ENCODE peak calls at places on chromosomes 7 and 10, in four cellular contexts. One of them, this sample, is unnamed.

GRCh38 chr7:25669954-25670841 is 441.9 kb upstream of the NPVF start:
- DNase-seq in AG08395: no peak
- DNase-seq in NCI-H510A treated with DMSO at 0.1 percent for 48 hours: no peak
- DNase-seq in activated effector memory CD4-positive, alpha-beta T cell treated with anti-CD3 and anti-CD28 coated beads, Interleukin-2, amount 50 U/mL, for 16 hours: no peak
- DNase-seq in this sample: no peak

GRCh38 chr10:104117839-104118323 is 4.1 kb upstream of the SFR1 start:
- DNase-seq in AG08395: no peak
- DNase-seq in NCI-H510A treated with DMSO at 0.1 percent for 48 hours: peak
- DNase-seq in activated effector memory CD4-positive, alpha-beta T cell treated with anti-CD3 and anti-CD28 coated beads, Interleukin-2, amount 50 U/mL, for 16 hours: no peak
- DNase-seq in this sample: no peak

GRCh38 chr10:31358688-31359330 is 39.8 kb downstream of the ZEB1 start:
- DNase-seq in AG08395: peak
- DNase-seq in NCI-H510A treated with DMSO at 0.1 percent for 48 hours: no peak
- DNase-seq in activated effector memory CD4-positive, alpha-beta T cell treated with anti-CD3 and anti-CD28 coated beads, Interleukin-2, amount 50 U/mL, for 16 hours: no peak
- DNase-seq in this sample: no peak

GRCh38 chr10:14220026-14220425 is 110.7 kb downstream of the FRMD4A start:
- DNase-seq in AG08395: no peak
- DNase-seq in NCI-H510A treated with DMSO at 0.1 percent for 48 hours: no peak
- DNase-seq in activated effector memory CD4-positive, alpha-beta T cell treated with anti-CD3 and anti-CD28 coated beads, Interleukin-2, amount 50 U/mL, for 16 hours: no peak
- DNase-seq in this sample: no peak

GRCh38 chr7:22332481-22332880 is 24.5 kb downstream of the RAPGEF5 start:
- DNase-seq in AG08395: no peak
- DNase-seq in NCI-H510A treated with DMSO at 0.1 percent for 48 hours: peak
- DNase-seq in activated effector memory CD4-positive, alpha-beta T cell treated with anti-CD3 and anti-CD28 coated beads, Interleukin-2, amount 50 U/mL, for 16 hours: no peak
- DNase-seq in this sample: no peak

GRCh38 chr7:8042796-8043535 is 74.4 kb downstream of the GLCCI1 start:
- DNase-seq in AG08395: no peak
- DNase-seq in NCI-H510A treated with DMSO at 0.1 percent for 48 hours: no peak
- DNase-seq in activated effector memory CD4-positive, alpha-beta T cell treated with anti-CD3 and anti-CD28 coated beads, Interleukin-2, amount 50 U/mL, for 16 hours: no peak
- DNase-seq in this sample: no peak

GRCh38 chr10:111084346-111085255 is 7.8 kb downstream of the ADRA2A start:
- DNase-seq in AG08395: peak
- DNase-seq in NCI-H510A treated with DMSO at 0.1 percent for 48 hours: no peak
- DNase-seq in activated effector memory CD4-positive, alpha-beta T cell treated with anti-CD3 and anti-CD28 coated beads, Interleukin-2, amount 50 U/mL, for 16 hours: no peak
- DNase-seq in this sample: no peak

GRCh38 chr7:20778063-20778721 is 8.5 kb downstream of the SP8 start:
- DNase-seq in AG08395: peak
- DNase-seq in NCI-H510A treated with DMSO at 0.1 percent for 48 hours: peak
- DNase-seq in activated effector memory CD4-positive, alpha-beta T cell treated with anti-CD3 and anti-CD28 coated beads, Interleukin-2, amount 50 U/mL, for 16 hours: no peak
- DNase-seq in this sample: peak

GRCh38 chr10:96910488-96911395 is 78.6 kb downstream of the LCOR start:
- DNase-seq in AG08395: peak
- DNase-seq in NCI-H510A treated with DMSO at 0.1 percent for 48 hours: peak
- DNase-seq in activated effector memory CD4-positive, alpha-beta T cell treated with anti-CD3 and anti-CD28 coated beads, Interleukin-2, amount 50 U/mL, for 16 hours: no peak
- DNase-seq in this sample: no peak

GRCh38 chr7:111855161-111855841 is 293.0 kb upstream of the IMMP2L start:
- DNase-seq in AG08395: peak
- DNase-seq in NCI-H510A treated with DMSO at 0.1 percent for 48 hours: no peak
- DNase-seq in activated effector memory CD4-positive, alpha-beta T cell treated with anti-CD3 and anti-CD28 coated beads, Interleukin-2, amount 50 U/mL, for 16 hours: no peak
- DNase-seq in this sample: no peak

GRCh38 chr10:123848564-123849457 is 42.8 kb downstream of the CPXM2 start:
- DNase-seq in AG08395: no peak
- DNase-seq in NCI-H510A treated with DMSO at 0.1 percent for 48 hours: no peak
- DNase-seq in activated effector memory CD4-positive, alpha-beta T cell treated with anti-CD3 and anti-CD28 coated beads, Interleukin-2, amount 50 U/mL, for 16 hours: no peak
- DNase-seq in this sample: no peak

GRCh38 chr10:103491729-103492364 is 1.7 kb upstream of the NEURL1 start:
- DNase-seq in AG08395: peak
- DNase-seq in NCI-H510A treated with DMSO at 0.1 percent for 48 hours: peak
- DNase-seq in activated effector memory CD4-positive, alpha-beta T cell treated with anti-CD3 and anti-CD28 coated beads, Interleukin-2, amount 50 U/mL, for 16 hours: no peak
- DNase-seq in this sample: no peak

GRCh38 chr7:116341222-116341907 is 131.0 kb downstream of the TES start:
- DNase-seq in AG08395: no peak
- DNase-seq in NCI-H510A treated with DMSO at 0.1 percent for 48 hours: no peak
- DNase-seq in activated effector memory CD4-positive, alpha-beta T cell treated with anti-CD3 and anti-CD28 coated beads, Interleukin-2, amount 50 U/mL, for 16 hours: no peak
- DNase-seq in this sample: no peak

GRCh38 chr7:39811161-39811614 is 138.9 kb upstream of the CDK13 start:
- DNase-seq in AG08395: peak
- DNase-seq in NCI-H510A treated with DMSO at 0.1 percent for 48 hours: peak
- DNase-seq in activated effector memory CD4-positive, alpha-beta T cell treated with anti-CD3 and anti-CD28 coated beads, Interleukin-2, amount 50 U/mL, for 16 hours: no peak
- DNase-seq in this sample: no peak

GRCh38 chr10:132536241-132536963 is 1.2 kb upstream of the INPP5A start:
- DNase-seq in AG08395: no peak
- DNase-seq in NCI-H510A treated with DMSO at 0.1 percent for 48 hours: no peak
- DNase-seq in activated effector memory CD4-positive, alpha-beta T cell treated with anti-CD3 and anti-CD28 coated beads, Interleukin-2, amount 50 U/mL, for 16 hours: peak
- DNase-seq in this sample: no peak

GRCh38 chr10:51524041-51524440 is 175.4 kb downstream of the CSTF2T start:
- DNase-seq in AG08395: peak
- DNase-seq in NCI-H510A treated with DMSO at 0.1 percent for 48 hours: no peak
- DNase-seq in activated effector memory CD4-positive, alpha-beta T cell treated with anti-CD3 and anti-CD28 coated beads, Interleukin-2, amount 50 U/mL, for 16 hours: no peak
- DNase-seq in this sample: no peak

GRCh38 chr10:52146766-52147165 is 167.3 kb upstream of the DKK1 start:
- DNase-seq in AG08395: peak
- DNase-seq in NCI-H510A treated with DMSO at 0.1 percent for 48 hours: no peak
- DNase-seq in activated effector memory CD4-positive, alpha-beta T cell treated with anti-CD3 and anti-CD28 coated beads, Interleukin-2, amount 50 U/mL, for 16 hours: no peak
- DNase-seq in this sample: no peak

GRCh38 chr7:145915679-145916078 is 200.9 kb upstream of the CNTNAP2 start:
- DNase-seq in AG08395: no peak
- DNase-seq in NCI-H510A treated with DMSO at 0.1 percent for 48 hours: no peak
- DNase-seq in activated effector memory CD4-positive, alpha-beta T cell treated with anti-CD3 and anti-CD28 coated beads, Interleukin-2, amount 50 U/mL, for 16 hours: no peak
- DNase-seq in this sample: no peak

GRCh38 chr7:128833148-128833938 is 3.1 kb downstream of the FLNC start:
- DNase-seq in AG08395: peak
- DNase-seq in NCI-H510A treated with DMSO at 0.1 percent for 48 hours: no peak
- DNase-seq in activated effector memory CD4-positive, alpha-beta T cell treated with anti-CD3 and anti-CD28 coated beads, Interleukin-2, amount 50 U/mL, for 16 hours: no peak
- DNase-seq in this sample: peak

GRCh38 chr7:142800699-142801260 is 30.0 kb downstream of the PRSS2 start:
- DNase-seq in AG08395: no peak
- DNase-seq in NCI-H510A treated with DMSO at 0.1 percent for 48 hours: no peak
- DNase-seq in activated effector memory CD4-positive, alpha-beta T cell treated with anti-CD3 and anti-CD28 coated beads, Interleukin-2, amount 50 U/mL, for 16 hours: no peak
- DNase-seq in this sample: no peak

GRCh38 chr7:153808117-153808516 is 244.1 kb upstream of the DPP6 start:
- DNase-seq in AG08395: no peak
- DNase-seq in NCI-H510A treated with DMSO at 0.1 percent for 48 hours: no peak
- DNase-seq in activated effector memory CD4-positive, alpha-beta T cell treated with anti-CD3 and anti-CD28 coated beads, Interleukin-2, amount 50 U/mL, for 16 hours: no peak
- DNase-seq in this sample: no peak

GRCh38 chr10:124378817-124379510 is 39.8 kb downstream of the OAT start:
- DNase-seq in AG08395: no peak
- DNase-seq in NCI-H510A treated with DMSO at 0.1 percent for 48 hours: peak
- DNase-seq in activated effector memory CD4-positive, alpha-beta T cell treated with anti-CD3 and anti-CD28 coated beads, Interleukin-2, amount 50 U/mL, for 16 hours: peak
- DNase-seq in this sample: no peak

GRCh38 chr7:30717181-30717580 is 34.8 kb upstream of the INMT start:
- DNase-seq in AG08395: peak
- DNase-seq in NCI-H510A treated with DMSO at 0.1 percent for 48 hours: no peak
- DNase-seq in activated effector memory CD4-positive, alpha-beta T cell treated with anti-CD3 and anti-CD28 coated beads, Interleukin-2, amount 50 U/mL, for 16 hours: no peak
- DNase-seq in this sample: no peak

GRCh38 chr7:28754027-28754426 is 204.1 kb downstream of the TRIL start:
- DNase-seq in AG08395: peak
- DNase-seq in NCI-H510A treated with DMSO at 0.1 percent for 48 hours: peak
- DNase-seq in activated effector memory CD4-positive, alpha-beta T cell treated with anti-CD3 and anti-CD28 coated beads, Interleukin-2, amount 50 U/mL, for 16 hours: no peak
- DNase-seq in this sample: peak

GRCh38 chr10:28382520-28383269 is 79.8 kb upstream of the MPP7 start:
- DNase-seq in AG08395: peak
- DNase-seq in NCI-H510A treated with DMSO at 0.1 percent for 48 hours: no peak
- DNase-seq in activated effector memory CD4-positive, alpha-beta T cell treated with anti-CD3 and anti-CD28 coated beads, Interleukin-2, amount 50 U/mL, for 16 hours: no peak
- DNase-seq in this sample: no peak

GRCh38 chr10:75547391-75548298 is 116.2 kb downstream of the LRMDA start:
- DNase-seq in AG08395: peak
- DNase-seq in NCI-H510A treated with DMSO at 0.1 percent for 48 hours: no peak
- DNase-seq in activated effector memory CD4-positive, alpha-beta T cell treated with anti-CD3 and anti-CD28 coated beads, Interleukin-2, amount 50 U/mL, for 16 hours: no peak
- DNase-seq in this sample: no peak

This sample was measured in substantia nigra.